ENCODE peak calls at places on chromosomes 12 and 14, in four cellular contexts. One of them, this sample, is unnamed.

GRCh38 chr12:50013361-50014147 is 11.7 kb downstream of the RACGAP1 start:
- DNase-seq in cardiac muscle cell: no peak
- DNase-seq in RPMI8226: no peak
- DNase-seq in GM13977: no peak
- DNase-seq in this sample: no peak

GRCh38 chr12:8912910-8913309 is 1.4 kb upstream of the PHC1 start:
- DNase-seq in cardiac muscle cell: no peak
- DNase-seq in RPMI8226: peak; percentile 21
- DNase-seq in GM13977: peak; percentile 33
- DNase-seq in this sample: no peak

GRCh38 chr12:95648990-95649791 is 97.9 kb upstream of the USP44 start:
- DNase-seq in cardiac muscle cell: peak; percentile 21
- DNase-seq in RPMI8226: no peak
- DNase-seq in GM13977: no peak
- DNase-seq in this sample: no peak

GRCh38 chr12:109461846-109462766 is 15.0 kb downstream of the KCTD10 start:
- DNase-seq in cardiac muscle cell: peak; percentile 99
- DNase-seq in RPMI8226: no peak
- DNase-seq in GM13977: no peak
- DNase-seq in this sample: peak; percentile 74

GRCh38 chr14:61524211-61524806 is 171.0 kb upstream of the HIF1A start:
- DNase-seq in cardiac muscle cell: peak; percentile 88
- DNase-seq in RPMI8226: peak; percentile 11
- DNase-seq in GM13977: no peak
- DNase-seq in this sample: no peak

GRCh38 chr14:99176156-99176945 is 95.6 kb downstream of the BCL11B start:
- DNase-seq in cardiac muscle cell: no peak
- DNase-seq in RPMI8226: no peak
- DNase-seq in GM13977: no peak
- DNase-seq in this sample: no peak

GRCh38 chr12:48336564-48336963 is 14.2 kb downstream of the ZNF641 start:
- DNase-seq in cardiac muscle cell: no peak
- DNase-seq in RPMI8226: no peak
- DNase-seq in GM13977: no peak
- DNase-seq in this sample: no peak

GRCh38 chr12:14239935-14240872 is 125.3 kb upstream of the ATF7IP start:
- DNase-seq in cardiac muscle cell: no peak
- DNase-seq in RPMI8226: peak; percentile 31
- DNase-seq in GM13977: peak; percentile 40
- DNase-seq in this sample: no peak

GRCh38 chr12:78386871-78387270 is 477.7 kb upstream of the SYT1 start:
- DNase-seq in cardiac muscle cell: no peak
- DNase-seq in RPMI8226: no peak
- DNase-seq in GM13977: no peak
- DNase-seq in this sample: no peak

GRCh38 chr12:94149781-94150482 is 1.6 kb downstream of the PLXNC1 start:
- DNase-seq in cardiac muscle cell: peak; percentile 78
- DNase-seq in RPMI8226: peak; percentile 69
- DNase-seq in GM13977: peak; percentile 71
- DNase-seq in this sample: peak; percentile 65

GRCh38 chr14:39050389-39050788 is 52.6 kb downstream of the SEC23A start:
- DNase-seq in cardiac muscle cell: peak; percentile 64
- DNase-seq in RPMI8226: no peak
- DNase-seq in GM13977: peak; percentile 14
- DNase-seq in this sample: no peak

GRCh38 chr12:727321-727720 is 25.1 kb upstream of the WNK1 start:
- DNase-seq in cardiac muscle cell: no peak
- DNase-seq in RPMI8226: no peak
- DNase-seq in GM13977: no peak
- DNase-seq in this sample: no peak

GRCh38 chr14:77053046-77053841 is 24.7 kb upstream of the IRF2BPL start:
- DNase-seq in cardiac muscle cell: peak; percentile 90
- DNase-seq in RPMI8226: peak; percentile 61
- DNase-seq in GM13977: peak; percentile 83
- DNase-seq in this sample: peak; percentile 80